ENCODE peak calls at places on chromosome 21, in nine cellular contexts. D is body of pancreas, O is endothelial cell, Z is Calu3, P is choroid plexus epithelial cell, V is suprapubic skin, C is GM20000, A is cardiac muscle cell, G is brain microvascular endothelial cell. H is an unnamed sample.
A peak's percentile ranks its signal among the peaks of the same experiment; 100 is the strongest.

GRCh38 chr21:28308516-28308915 is 684.2 kb downstream of the LTN1 start:
- DNase-seq in D (no peak), O (no peak), Z (no peak), P (no peak), V (no peak), C (no peak), A (no peak), G (no peak), H (no peak)

GRCh38 chr21:42681296-42682206 is 28.1 kb downstream of the PDE9A start:
- DNase-seq in D (no peak), O (no peak), Z (no peak), P (no peak), V (no peak), C (no peak), A (no peak), G (no peak), H (no peak)

GRCh38 chr21:42198949-42199348 is 20.0 kb upstream of the ABCG1 start:
- DNase-seq in D (peak; percentile 5), O (no peak), Z (no peak), P (peak; percentile 19), V (no peak), C (no peak), A (no peak), G (no peak), H (no peak)

GRCh38 chr21:27423073-27423472 is 456.2 kb upstream of the ADAMTS5 start:
- DNase-seq in D (peak; percentile 24), O (no peak), Z (no peak), P (peak; percentile 95), V (peak; percentile 79), C (no peak), A (peak; percentile 87), G (peak; percentile 96), H (no peak)

GRCh38 chr21:41226853-41227252 is 58.9 kb downstream of the BACE2 start:
- DNase-seq in D (no peak), O (no peak), Z (no peak), P (no peak), V (no peak), C (no peak), A (no peak), G (no peak), H (no peak)

GRCh38 chr21:32411366-32412161 is 942 bp upstream of the EVA1C start:
- DNase-seq in D (peak; percentile 93), O (peak; percentile 17), Z (peak; percentile 45), P (peak; percentile 70), V (peak; percentile 96), C (no peak), A (peak; percentile 90), G (no peak), H (no peak)

GRCh38 chr21:37827878-37828277 is 88.4 kb downstream of the KCNJ6 start:
- DNase-seq in D (no peak), O (no peak), Z (no peak), P (no peak), V (no peak), C (no peak), A (no peak), G (no peak), H (no peak)

GRCh38 chr21:31117046-31117916 is 79.0 kb upstream of the KRTAP19-8 start:
- DNase-seq in D (no peak), O (no peak), Z (no peak), P (peak; percentile 82), V (no peak), C (no peak), A (peak; percentile 67), G (peak; percentile 69), H (no peak)

GRCh38 chr21:43699933-43700599 is 18.9 kb upstream of the PDXK start:
- DNase-seq in D (no peak), O (no peak), Z (no peak), P (no peak), V (no peak), C (no peak), A (no peak), G (no peak), H (no peak)

GRCh38 chr21:42609806-42610205 is 43.6 kb upstream of the PDE9A start:
- DNase-seq in D (no peak), O (no peak), Z (no peak), P (no peak), V (peak; percentile 51), C (no peak), A (no peak), G (no peak), H (no peak)

GRCh38 chr21:35475768-35476167 is 426.7 kb upstream of the RUNX1 start:
- DNase-seq in D (no peak), O (no peak), Z (no peak), P (peak; percentile 91), V (no peak), C (no peak), A (peak; percentile 85), G (peak; percentile 65), H (no peak)

GRCh38 chr21:43597052-43597451 is 62.2 kb downstream of the HSF2BP start:
- DNase-seq in D (no peak), O (no peak), Z (no peak), P (peak; percentile 76), V (no peak), C (no peak), A (peak; percentile 44), G (peak; percentile 87), H (no peak)

GRCh38 chr21:31111093-31111492 is 72.8 kb upstream of the KRTAP19-8 start:
- DNase-seq in D (no peak), O (no peak), Z (no peak), P (peak; percentile 30), V (no peak), C (no peak), A (no peak), G (no peak), H (no peak)

GRCh38 chr21:26179501-26179900 is 8.9 kb upstream of the APP start:
- DNase-seq in D (no peak), O (no peak), Z (no peak), P (no peak), V (no peak), C (no peak), A (peak; percentile 12), G (no peak), H (no peak)

GRCh38 chr21:45365608-45366241 is 39.2 kb upstream of the COL18A1 start:
- DNase-seq in D (peak; percentile 67), O (no peak), Z (no peak), P (peak; percentile 75), V (no peak), C (no peak), A (peak; percentile 87), G (peak; percentile 64), H (no peak)

GRCh38 chr21:45366476-45366875 is 38.5 kb upstream of the COL18A1 start:
- DNase-seq in D (no peak), O (no peak), Z (no peak), P (no peak), V (no peak), C (no peak), A (no peak), G (no peak), H (no peak)

GRCh38 chr21:45365186-45365607 is 39.8 kb upstream of the COL18A1 start:
- DNase-seq in D (no peak), O (no peak), Z (no peak), P (no peak), V (no peak), C (no peak), A (no peak), G (no peak), H (no peak)

GRCh38 chr21:45367402-45368351 is 37.3 kb upstream of the COL18A1 start:
- DNase-seq in D (no peak), O (no peak), Z (no peak), P (no peak), V (no peak), C (no peak), A (no peak), G (no peak), H (no peak)

DNA sequence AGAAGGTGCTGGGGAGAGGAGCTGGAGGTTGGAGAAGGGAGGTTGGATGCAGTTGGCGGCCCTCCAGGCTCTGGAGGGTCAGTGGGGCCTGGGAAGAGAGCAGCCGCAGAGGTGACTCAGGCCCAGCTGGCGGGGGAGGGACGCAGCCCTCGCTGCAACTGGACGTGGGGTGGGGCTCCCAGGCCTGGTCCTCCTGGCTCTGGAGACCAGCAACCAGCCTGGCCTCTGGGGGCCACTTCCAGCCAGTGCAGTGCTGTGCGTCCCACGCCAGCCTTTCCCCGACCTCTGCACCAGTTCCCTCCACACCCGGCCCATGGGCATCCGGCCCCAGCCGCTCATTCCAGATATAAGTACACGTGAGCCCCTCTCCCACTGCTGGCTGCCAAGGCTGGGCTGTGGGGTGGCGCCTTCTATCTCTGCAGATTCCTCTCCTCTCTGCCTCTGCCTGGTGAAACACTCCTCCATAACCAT is 38.0 kb upstream of the COL18A1 start:
- DNase-seq in D (peak; percentile 65), O (no peak), Z (peak; percentile 65), P (peak; percentile 93), V (no peak), C (no peak), A (peak; percentile 98), G (peak; percentile 95), H (no peak)
- TF ChIP-seq CTCF in D (no peak), O (no peak), Z (no peak), P (peak; percentile 19), V (no peak), C (no peak), A (peak; percentile 24), G (peak; percentile 59), H (no peak)

DNA sequence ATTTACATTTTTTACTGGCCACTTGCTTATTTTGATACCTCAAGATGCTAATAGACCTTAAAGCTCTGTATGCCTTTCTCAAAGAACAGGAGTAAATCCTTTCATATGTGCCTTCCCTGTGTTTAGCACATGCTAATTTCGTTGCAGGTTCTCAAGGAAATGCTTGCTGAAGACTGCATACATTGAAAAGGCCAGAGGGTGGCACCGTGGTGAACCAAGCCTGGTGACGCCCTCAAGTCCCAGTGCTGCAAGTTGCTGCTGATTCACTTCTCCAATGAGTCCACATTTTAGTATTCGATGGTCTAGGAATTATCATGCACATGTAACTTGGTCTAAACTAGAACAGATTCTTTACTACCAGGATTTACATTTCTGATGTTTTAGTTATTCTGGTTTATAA is 94.1 kb downstream of the CLDN17 start:
- DNase-seq in D (no peak), O (peak; percentile 52), Z (peak; percentile 46), P (peak; percentile 57), V (no peak), C (no peak), A (peak; percentile 50), G (peak; percentile 45), H (no peak)
- TF ChIP-seq CTCF in D (peak; percentile 20), O (peak; percentile 14), Z (no peak), P (peak; percentile 45), V (peak; percentile 48), C (no peak), A (peak; percentile 32), G (peak; percentile 58), H (peak; percentile 45)

GRCh38 chr21:29334717-29335428 is 36.2 kb downstream of the BACH1 start:
- DNase-seq in D (no peak), O (no peak), Z (no peak), P (peak; percentile 91), V (no peak), C (no peak), A (peak; percentile 87), G (peak; percentile 90), H (no peak)
- TF ChIP-seq CTCF in D (no peak), O (no peak), Z (no peak), P (peak; percentile 11), V (no peak), C (no peak), A (no peak), G (peak; percentile 35), H (no peak)

DNA sequence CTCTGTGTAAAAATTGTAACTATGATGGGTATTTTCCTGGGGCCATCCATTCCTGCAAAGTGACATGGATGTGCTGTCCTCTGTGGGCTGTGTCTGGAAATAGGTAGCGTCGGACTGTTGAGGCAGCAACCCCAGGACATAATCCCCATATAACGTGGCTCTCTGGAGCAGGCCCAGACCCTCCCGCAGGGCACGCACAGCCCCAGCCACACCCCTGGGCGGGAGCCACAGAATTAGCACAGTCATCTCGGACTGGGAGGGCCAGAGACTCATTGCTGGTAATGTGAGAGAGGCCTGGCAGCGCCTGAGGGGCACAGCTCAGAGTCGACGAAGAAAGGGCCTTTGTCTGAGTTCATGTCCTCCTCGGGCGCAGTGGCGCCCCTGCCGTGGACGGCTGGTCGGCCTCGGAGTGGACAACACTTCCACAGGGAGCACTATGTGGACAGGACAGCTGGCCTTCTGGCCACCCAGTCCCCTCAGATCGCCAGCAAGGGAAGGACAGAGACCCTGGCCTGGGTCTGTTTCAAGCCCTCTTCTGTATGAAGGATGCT is 20.1 kb downstream of the SIM2 start:
- DNase-seq in D (peak; percentile 8), O (no peak), Z (peak; percentile 82), P (no peak), V (peak; percentile 65), C (no peak), A (no peak), G (no peak), H (no peak)
- TF ChIP-seq CTCF in D (no peak), O (no peak), Z (no peak), P (no peak), V (no peak), C (no peak), A (no peak), G (no peak), H (no peak)

H was measured in progenitor cell of endocrine pancreas.